ENCODE peak calls at places on chromosomes 12 and 14, in eight cellular contexts. One of them, this sample, is unnamed.

GRCh38 chr14:74616507-74616906 is 4.5 kb upstream of the LTBP2 start:
- DNase-seq in ovary: no peak
- DNase-seq in NB4: peak; percentile 72
- DNase-seq in upper lobe of left lung: no peak
- DNase-seq in IMR-90: peak; percentile 91
- DNase-seq in A549: peak; percentile 61
- DNase-seq in sigmoid colon: no peak
- DNase-seq in adrenal gland: no peak
- DNase-seq in this sample: no peak

GRCh38 chr12:102498471-102498870 is 18.1 kb upstream of the IGF1 start:
- DNase-seq in ovary: no peak
- DNase-seq in NB4: no peak
- DNase-seq in A549: no peak
- DNase-seq in IMR-90: no peak
- DNase-seq in adrenal gland: no peak
- DNase-seq in upper lobe of left lung: no peak
- DNase-seq in sigmoid colon: no peak
- DNase-seq in this sample: no peak

GRCh38 chr12:29782285-29782820 is 1.4 kb downstream of the TMTC1 start:
- DNase-seq in adrenal gland: no peak
- DNase-seq in sigmoid colon: no peak
- DNase-seq in upper lobe of left lung: no peak
- DNase-seq in NB4: peak; percentile 68
- DNase-seq in ovary: no peak
- DNase-seq in A549: no peak
- DNase-seq in IMR-90: peak; percentile 71
- DNase-seq in this sample: no peak

GRCh38 chr12:59972941-59973340 is 377.1 kb downstream of the SLC16A7 start:
- DNase-seq in IMR-90: peak; percentile 88
- DNase-seq in NB4: peak; percentile 26
- DNase-seq in ovary: no peak
- DNase-seq in upper lobe of left lung: no peak
- DNase-seq in adrenal gland: no peak
- DNase-seq in sigmoid colon: no peak
- DNase-seq in A549: peak; percentile 5
- DNase-seq in this sample: no peak

GRCh38 chr12:119229837-119230236 is 51.1 kb downstream of the HSPB8 start:
- DNase-seq in IMR-90: peak; percentile 42
- DNase-seq in NB4: peak; percentile 34
- DNase-seq in adrenal gland: peak; percentile 64
- DNase-seq in sigmoid colon: no peak
- DNase-seq in ovary: no peak
- DNase-seq in A549: peak; percentile 77
- DNase-seq in upper lobe of left lung: no peak
- DNase-seq in this sample: peak; percentile 33

GRCh38 chr12:105418232-105418631 is 87.7 kb downstream of the C12orf75 start:
- DNase-seq in IMR-90: peak; percentile 89
- DNase-seq in ovary: no peak
- DNase-seq in sigmoid colon: no peak
- DNase-seq in upper lobe of left lung: no peak
- DNase-seq in A549: peak; percentile 79
- DNase-seq in adrenal gland: no peak
- DNase-seq in NB4: no peak
- DNase-seq in this sample: no peak

GRCh38 chr12:69623970-69624369 is 13.3 kb upstream of the LRRC10 start:
- DNase-seq in IMR-90: peak; percentile 13
- DNase-seq in sigmoid colon: no peak
- DNase-seq in NB4: no peak
- DNase-seq in ovary: peak; percentile 67
- DNase-seq in A549: no peak
- DNase-seq in upper lobe of left lung: peak; percentile 79
- DNase-seq in adrenal gland: peak; percentile 95
- DNase-seq in this sample: peak; percentile 87

GRCh38 chr12:108949976-108950375 is 70.1 kb downstream of the DAO start:
- DNase-seq in IMR-90: no peak
- DNase-seq in sigmoid colon: no peak
- DNase-seq in A549: no peak
- DNase-seq in NB4: no peak
- DNase-seq in ovary: no peak
- DNase-seq in adrenal gland: no peak
- DNase-seq in upper lobe of left lung: no peak
- DNase-seq in this sample: no peak

GRCh38 chr12:122368361-122369073 is 54.0 kb downstream of the CLIP1 start:
- DNase-seq in NB4: no peak
- DNase-seq in sigmoid colon: no peak
- DNase-seq in A549: peak; percentile 54
- DNase-seq in adrenal gland: peak; percentile 55
- DNase-seq in IMR-90: peak; percentile 81
- DNase-seq in upper lobe of left lung: no peak
- DNase-seq in ovary: no peak
- DNase-seq in this sample: no peak

GRCh38 chr14:71579331-71579730 is 352.9 kb upstream of the RGS6 start:
- DNase-seq in sigmoid colon: no peak
- DNase-seq in upper lobe of left lung: no peak
- DNase-seq in NB4: no peak
- DNase-seq in IMR-90: no peak
- DNase-seq in ovary: no peak
- DNase-seq in adrenal gland: no peak
- DNase-seq in A549: no peak
- DNase-seq in this sample: no peak

GRCh38 chr12:98741229-98741614 is 96.1 kb downstream of the APAF1 start:
- DNase-seq in A549: no peak
- DNase-seq in IMR-90: peak; percentile 44
- DNase-seq in adrenal gland: no peak
- DNase-seq in NB4: no peak
- DNase-seq in ovary: no peak
- DNase-seq in sigmoid colon: no peak
- DNase-seq in upper lobe of left lung: no peak
- DNase-seq in this sample: no peak

GRCh38 chr14:100192250-100192671 is 32.8 kb upstream of the DEGS2 start:
- DNase-seq in sigmoid colon: peak; percentile 70
- DNase-seq in NB4: peak; percentile 28
- DNase-seq in upper lobe of left lung: peak; percentile 77
- DNase-seq in ovary: peak; percentile 71
- DNase-seq in adrenal gland: peak; percentile 70
- DNase-seq in A549: no peak
- DNase-seq in IMR-90: no peak
- DNase-seq in this sample: no peak

GRCh38 chr14:92922883-92923743 is at the start of gene CHGA:
- DNase-seq in NB4: peak; percentile 57
- DNase-seq in A549: peak; percentile 38
- DNase-seq in sigmoid colon: no peak
- DNase-seq in upper lobe of left lung: peak; percentile 92
- DNase-seq in ovary: peak; percentile 76
- DNase-seq in IMR-90: peak; percentile 20
- DNase-seq in adrenal gland: peak; percentile 83
- DNase-seq in this sample: peak; percentile 81

GRCh38 chr12:87796961-87797516 is 232.2 kb downstream of the C12orf50 start:
- DNase-seq in NB4: no peak
- DNase-seq in A549: no peak
- DNase-seq in upper lobe of left lung: no peak
- DNase-seq in adrenal gland: no peak
- DNase-seq in IMR-90: no peak
- DNase-seq in sigmoid colon: no peak
- DNase-seq in ovary: no peak
- DNase-seq in this sample: no peak

GRCh38 chr14:55416866-55417265 is 5.2 kb upstream of the ATG14 start:
- DNase-seq in A549: peak; percentile 51
- DNase-seq in NB4: peak; percentile 54
- DNase-seq in adrenal gland: no peak
- DNase-seq in upper lobe of left lung: no peak
- DNase-seq in sigmoid colon: no peak
- DNase-seq in IMR-90: no peak
- DNase-seq in ovary: no peak
- DNase-seq in this sample: no peak

GRCh38 chr12:28870839-28871440 is 278.1 kb upstream of the FAR2 start:
- DNase-seq in IMR-90: peak; percentile 20
- DNase-seq in NB4: peak; percentile 76
- DNase-seq in adrenal gland: no peak
- DNase-seq in ovary: no peak
- DNase-seq in sigmoid colon: no peak
- DNase-seq in upper lobe of left lung: no peak
- DNase-seq in A549: peak; percentile 12
- DNase-seq in this sample: no peak

GRCh38 chr14:56125772-56126411 is 7.7 kb downstream of the PELI2 start:
- DNase-seq in adrenal gland: no peak
- DNase-seq in ovary: no peak
- DNase-seq in A549: no peak
- DNase-seq in sigmoid colon: no peak
- DNase-seq in NB4: no peak
- DNase-seq in upper lobe of left lung: no peak
- DNase-seq in IMR-90: no peak
- DNase-seq in this sample: no peak

GRCh38 chr12:82714427-82714826 is 27.7 kb downstream of the TMTC2 start:
- DNase-seq in A549: no peak
- DNase-seq in upper lobe of left lung: no peak
- DNase-seq in sigmoid colon: no peak
- DNase-seq in IMR-90: no peak
- DNase-seq in ovary: no peak
- DNase-seq in NB4: no peak
- DNase-seq in adrenal gland: no peak
- DNase-seq in this sample: no peak

GRCh38 chr14:23865502-23865901 is 88.1 kb upstream of the DHRS4 start:
- DNase-seq in sigmoid colon: no peak
- DNase-seq in A549: no peak
- DNase-seq in NB4: no peak
- DNase-seq in upper lobe of left lung: no peak
- DNase-seq in ovary: no peak
- DNase-seq in IMR-90: no peak
- DNase-seq in adrenal gland: no peak
- DNase-seq in this sample: no peak

DNA sequence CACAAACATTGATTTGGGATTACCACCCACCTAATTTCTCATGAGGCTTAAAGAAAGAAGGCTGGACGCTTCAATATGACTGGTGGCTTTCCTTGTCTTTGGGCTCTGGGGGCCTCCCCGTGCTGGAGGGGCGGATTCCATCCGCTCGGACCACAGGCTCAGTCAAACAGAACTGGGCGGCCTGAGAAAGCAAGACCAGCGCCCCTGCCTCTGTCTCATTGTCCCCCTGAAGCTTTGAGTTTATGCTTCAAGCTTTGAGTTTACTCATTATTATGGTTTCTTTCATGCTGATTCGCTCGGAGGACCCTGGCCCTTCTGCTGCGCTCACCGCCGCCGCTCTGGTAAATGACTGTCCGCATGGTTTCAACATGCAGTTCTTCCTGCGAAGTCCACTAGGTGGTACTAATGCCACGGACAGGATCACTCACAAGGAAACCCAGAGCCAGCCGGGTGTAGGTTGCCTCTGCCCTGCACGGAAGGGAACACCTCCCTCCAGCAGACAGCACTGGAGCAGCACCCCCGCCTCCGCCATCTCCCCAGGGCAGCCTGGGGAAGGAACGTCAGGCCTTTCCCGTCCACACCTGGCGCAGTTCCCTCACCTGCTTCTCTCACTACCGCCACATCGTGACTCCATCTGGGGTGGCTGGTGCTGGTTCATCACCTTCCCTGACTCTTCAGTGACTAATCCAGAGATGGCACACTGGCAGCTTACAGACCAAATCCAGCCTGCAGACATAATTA is 13.2 kb upstream of the TIGAR start:
- DNase-seq in ovary: peak; percentile 65
- DNase-seq in sigmoid colon: peak; percentile 89
- DNase-seq in adrenal gland: peak; percentile 92
- DNase-seq in IMR-90: peak; percentile 79
- DNase-seq in upper lobe of left lung: peak; percentile 63
- DNase-seq in NB4: peak; percentile 52
- DNase-seq in A549: peak; percentile 87
- DNase-seq in this sample: peak; percentile 69
- H3K4me3 ChIP-seq in ovary: no peak overlapping the region
- H3K4me3 ChIP-seq in sigmoid colon: no peak overlapping the region
- H3K4me3 ChIP-seq in adrenal gland: no peak overlapping the region
- H3K4me3 ChIP-seq in IMR-90: no peak overlapping the region
- H3K4me3 ChIP-seq in upper lobe of left lung: no peak overlapping the region
- H3K4me3 ChIP-seq in NB4: no peak overlapping the region
- H3K4me3 ChIP-seq in A549: no peak overlapping the region
- H3K4me3 ChIP-seq in this sample: no peak overlapping the region

GRCh38 chr14:104677506-104678332 is 11.7 kb upstream of the INF2 start:
- DNase-seq in ovary: peak; percentile 75
- DNase-seq in adrenal gland: peak; percentile 86
- DNase-seq in NB4: peak; percentile 94
- DNase-seq in A549: peak; percentile 85
- DNase-seq in upper lobe of left lung: peak; percentile 93
- DNase-seq in sigmoid colon: peak; percentile 89
- DNase-seq in IMR-90: peak; percentile 81
- DNase-seq in this sample: peak; percentile 89
- TF ChIP-seq POLR2A in ovary: peak; percentile 39
- TF ChIP-seq POLR2A in adrenal gland: peak; percentile 44
- TF ChIP-seq POLR2A in NB4: peak; percentile 56
- TF ChIP-seq POLR2A in A549: peak; percentile 68
- TF ChIP-seq POLR2A in upper lobe of left lung: no peak
- TF ChIP-seq POLR2A in sigmoid colon: peak; percentile 44
- TF ChIP-seq POLR2A in IMR-90: peak; percentile 73
- TF ChIP-seq POLR2A in this sample: no peak

GRCh38 chr12:94146166-94146565 is 2.2 kb upstream of the PLXNC1 start:
- DNase-seq in A549: no peak
- DNase-seq in IMR-90: no peak
- DNase-seq in sigmoid colon: no peak
- DNase-seq in upper lobe of left lung: no peak
- DNase-seq in adrenal gland: no peak
- DNase-seq in NB4: no peak
- DNase-seq in ovary: no peak
- DNase-seq in this sample: no peak

GRCh38 chr12:94145231-94145979 is 3.0 kb upstream of the PLXNC1 start:
- DNase-seq in sigmoid colon: no peak
- DNase-seq in adrenal gland: peak; percentile 64
- DNase-seq in A549: peak; percentile 42
- DNase-seq in upper lobe of left lung: no peak
- DNase-seq in ovary: peak; percentile 51
- DNase-seq in NB4: peak; percentile 83
- DNase-seq in IMR-90: peak; percentile 55
- DNase-seq in this sample: no peak

GRCh38 chr12:94148841-94149780 is 734 bp downstream of the PLXNC1 start:
- DNase-seq in NB4: peak; percentile 79
- DNase-seq in A549: peak; percentile 46
- DNase-seq in ovary: peak; percentile 75
- DNase-seq in sigmoid colon: no peak
- DNase-seq in IMR-90: peak; percentile 23
- DNase-seq in adrenal gland: peak; percentile 61
- DNase-seq in upper lobe of left lung: peak; percentile 92
- DNase-seq in this sample: peak; percentile 49

GRCh38 chr12:94147991-94148840 is at the start of gene PLXNC1:
- DNase-seq in upper lobe of left lung: peak; percentile 91
- DNase-seq in ovary: peak; percentile 76
- DNase-seq in adrenal gland: peak; percentile 68
- DNase-seq in A549: peak; percentile 34
- DNase-seq in NB4: peak; percentile 85
- DNase-seq in IMR-90: peak; percentile 31
- DNase-seq in sigmoid colon: no peak
- DNase-seq in this sample: peak; percentile 67

GRCh38 chr12:94147377-94147990 is 893 bp upstream of the PLXNC1 start:
- DNase-seq in IMR-90: no peak
- DNase-seq in adrenal gland: no peak
- DNase-seq in upper lobe of left lung: no peak
- DNase-seq in NB4: peak; percentile 27
- DNase-seq in A549: no peak
- DNase-seq in sigmoid colon: no peak
- DNase-seq in ovary: no peak
- DNase-seq in this sample: no peak
- H3K4me3 ChIP-seq in IMR-90: no peak overlapping the region
- H3K4me3 ChIP-seq in adrenal gland: no peak overlapping the region
- H3K4me3 ChIP-seq in upper lobe of left lung: peak overlapping the region; percentile 73
- H3K4me3 ChIP-seq in NB4: no peak overlapping the region
- H3K4me3 ChIP-seq in A549: peak overlapping the region; percentile 58
- H3K4me3 ChIP-seq in sigmoid colon: peak overlapping the region; percentile 39
- H3K4me3 ChIP-seq in ovary: peak overlapping the region; percentile 60
- H3K4me3 ChIP-seq in this sample: peak overlapping the region; percentile 51

GRCh38 chr12:6960291-6961277 is 9.4 kb downstream of the PTPN6 start:
- DNase-seq in sigmoid colon: peak; percentile 70
- DNase-seq in IMR-90: peak; percentile 38
- DNase-seq in upper lobe of left lung: no peak
- DNase-seq in A549: peak; percentile 72
- DNase-seq in ovary: peak; percentile 45
- DNase-seq in adrenal gland: peak; percentile 73
- DNase-seq in NB4: peak; percentile 78
- DNase-seq in this sample: no peak
- TF ChIP-seq POLR2A in sigmoid colon: no peak
- TF ChIP-seq POLR2A in IMR-90: no peak
- TF ChIP-seq POLR2A in upper lobe of left lung: no peak
- TF ChIP-seq POLR2A in A549: no peak
- TF ChIP-seq POLR2A in ovary: no peak
- TF ChIP-seq POLR2A in adrenal gland: no peak
- TF ChIP-seq POLR2A in NB4: no peak
- TF ChIP-seq POLR2A in this sample: no peak

This sample was measured in heart left ventricle.